ENCODE peak calls at places on chromosomes 11 and 22, in six cellular contexts. P is cardiac muscle cell, M is body of pancreas, V is esophagus squamous epithelium, B is vagina, S is SJCRH30. Y is an unnamed sample.

GRCh38 chr11:44680982-44681597 is 45.7 kb upstream of the TSPAN18 start:
- DNase-seq in P (peak), M (no peak), V (no peak), B (no peak), S (no peak), Y (peak)

GRCh38 chr22:37546436-37547248 is 13.6 kb upstream of the CDC42EP1 start:
- DNase-seq in P (peak), M (peak), V (no peak), B (no peak), S (peak), Y (no peak)

GRCh38 chr11:108616549-108616948 is 23.0 kb upstream of the EXPH5 start:
- DNase-seq in P (peak), M (no peak), V (no peak), B (no peak), S (no peak), Y (no peak)

GRCh38 chr11:44766972-44767278 is 40.2 kb downstream of the TSPAN18 start:
- DNase-seq in P (peak), M (no peak), V (no peak), B (no peak), S (peak), Y (no peak)

GRCh38 chr11:11898648-11899047 is 56.9 kb downstream of the USP47 start:
- DNase-seq in P (no peak), M (no peak), V (no peak), B (no peak), S (no peak), Y (no peak)

GRCh38 chr11:61883947-61884346 is 7.4 kb downstream of the FADS3 start:
- DNase-seq in P (no peak), M (no peak), V (no peak), B (no peak), S (no peak), Y (no peak)

GRCh38 chr11:13963169-13963948 is 836 bp downstream of the SPON1 start:
- DNase-seq in P (peak), M (no peak), V (no peak), B (peak), S (no peak), Y (peak)

GRCh38 chr11:35282226-35282882 is 137.0 kb downstream of the SLC1A2 start:
- DNase-seq in P (peak), M (no peak), V (no peak), B (no peak), S (no peak), Y (no peak)

GRCh38 chr11:113286509-113287497 is 27.6 kb upstream of the TTC12 start:
- DNase-seq in P (peak), M (no peak), V (no peak), B (peak), S (peak), Y (no peak)

GRCh38 chr22:24392218-24392931 is 35.0 kb upstream of the ADORA2A start:
- DNase-seq in P (no peak), M (no peak), V (no peak), B (no peak), S (no peak), Y (no peak)

GRCh38 chr11:127994736-127995135 is 592.6 kb downstream of the ETS1 start:
- DNase-seq in P (peak), M (no peak), V (no peak), B (no peak), S (no peak), Y (no peak)

GRCh38 chr22:27937453-27937852 is 18.4 kb upstream of the PITPNB start:
- DNase-seq in P (peak), M (no peak), V (no peak), B (no peak), S (no peak), Y (no peak)

GRCh38 chr11:96607890-96608558 is 218.2 kb downstream of the JRKL start:
- DNase-seq in P (peak), M (no peak), V (no peak), B (no peak), S (no peak), Y (no peak)

GRCh38 chr11:83671295-83671694 is 385.1 kb upstream of the CCDC90B start:
- DNase-seq in P (no peak), M (no peak), V (no peak), B (no peak), S (no peak), Y (no peak)

GRCh38 chr22:31230871-31231621 is 18.9 kb downstream of the LIMK2 start:
- DNase-seq in P (peak), M (peak), V (no peak), B (no peak), S (peak), Y (peak)

GRCh38 chr22:31230155-31230870 is 18.2 kb downstream of the LIMK2 start:
- DNase-seq in P (peak), M (no peak), V (no peak), B (no peak), S (no peak), Y (no peak)

GRCh38 chr22:31228425-31228824 is 16.3 kb downstream of the LIMK2 start:
- DNase-seq in P (no peak), M (no peak), V (no peak), B (no peak), S (peak), Y (no peak)

GRCh38 chr22:31227186-31227585 is 15.1 kb downstream of the LIMK2 start:
- DNase-seq in P (peak), M (no peak), V (no peak), B (no peak), S (no peak), Y (no peak)

GRCh38 chr22:31229402-31230140 is 17.5 kb downstream of the LIMK2 start:
- DNase-seq in P (peak), M (peak), V (no peak), B (no peak), S (no peak), Y (no peak)
- H3K4me3 ChIP-seq in P (no peak), M (no peak), V (no peak), B (no peak), S (no peak), Y (no peak)

GRCh38 chr11:27663294-27663693 is 37.0 kb downstream of the BDNF start:
- DNase-seq in P (peak), M (no peak), V (no peak), B (no peak), S (no peak), Y (no peak)
- H3K27ac ChIP-seq in P (no peak), M (no peak), V (no peak), B (no peak), S (no peak), Y (no peak)

GRCh38 chr11:64642418-64642735 is 51.4 kb downstream of the SLC22A12 start:
- DNase-seq in P (no peak), M (no peak), V (no peak), B (no peak), S (no peak), Y (no peak)

GRCh38 chr11:64644348-64645242 is 53.6 kb downstream of the SLC22A12 start:
- DNase-seq in P (peak), M (no peak), V (no peak), B (no peak), S (peak), Y (no peak)

GRCh38 chr11:64643927-64644326 is 52.9 kb downstream of the SLC22A12 start:
- DNase-seq in P (no peak), M (no peak), V (no peak), B (no peak), S (no peak), Y (no peak)

GRCh38 chr11:64642876-64643257 is 51.8 kb downstream of the SLC22A12 start:
- DNase-seq in P (no peak), M (no peak), V (no peak), B (no peak), S (no peak), Y (no peak)

GRCh38 chr11:64643258-64643881 is 52.4 kb downstream of the SLC22A12 start:
- DNase-seq in P (peak), M (peak), V (no peak), B (no peak), S (no peak), Y (no peak)
- H3K4me3 ChIP-seq in P (peak), M (no peak), V (no peak), B (peak), S (no peak), Y (no peak)

GRCh38 chr11:93478841-93479240 is 64.3 kb downstream of the SMCO4 start:
- DNase-seq in P (no peak), M (no peak), V (no peak), B (no peak), S (no peak), Y (no peak)

GRCh38 chr11:93481696-93482095 is 61.5 kb downstream of the SMCO4 start:
- DNase-seq in P (no peak), M (no peak), V (no peak), B (no peak), S (no peak), Y (no peak)

GRCh38 chr11:93480756-93481155 is 62.4 kb downstream of the SMCO4 start:
- DNase-seq in P (no peak), M (no peak), V (no peak), B (no peak), S (no peak), Y (no peak)

GRCh38 chr11:93484716-93485115 is 58.5 kb downstream of the SMCO4 start:
- DNase-seq in P (peak), M (no peak), V (no peak), B (no peak), S (peak), Y (no peak)

GRCh38 chr11:93481279-93481678 is 61.9 kb downstream of the SMCO4 start:
- DNase-seq in P (no peak), M (no peak), V (no peak), B (no peak), S (no peak), Y (no peak)
- H3K27ac ChIP-seq in P (no peak), M (no peak), V (peak), B (no peak), S (no peak), Y (no peak)

GRCh38 chr22:39471421-39472141 is 14.8 kb downstream of the MGAT3 start:
- DNase-seq in P (peak), M (no peak), V (no peak), B (no peak), S (no peak), Y (no peak)
- H3K4me3 ChIP-seq in P (no peak), M (no peak), V (no peak), B (no peak), S (no peak), Y (no peak)

GRCh38 chr11:71327156-71328085 is 75.0 kb upstream of the SHANK2 start:
- DNase-seq in P (no peak), M (no peak), V (no peak), B (no peak), S (no peak), Y (no peak)
- H3K27ac ChIP-seq in P (no peak), M (no peak), V (no peak), B (no peak), S (no peak), Y (no peak)

DNA sequence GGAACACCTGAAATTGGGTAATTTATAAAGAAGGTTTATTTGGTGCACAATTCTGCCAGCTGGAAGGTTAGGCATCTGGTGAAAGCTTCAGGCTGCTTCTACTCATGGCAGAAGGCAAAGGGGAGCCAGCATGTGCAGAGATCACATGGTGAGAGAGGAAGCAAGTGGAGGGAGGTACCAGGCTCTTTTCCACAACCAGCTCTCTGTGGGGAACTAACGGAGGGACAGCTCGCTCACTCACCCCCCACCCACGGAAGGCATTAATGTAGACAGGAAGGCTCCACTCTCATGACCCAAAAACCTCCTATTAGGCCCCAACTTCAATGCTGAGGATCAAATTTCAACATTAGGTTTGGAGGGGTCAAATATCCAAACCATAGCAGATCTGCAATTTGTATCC is 75.6 kb upstream of the ARHGAP32 start:
- DNase-seq in P (no peak), M (no peak), V (no peak), B (no peak), S (peak), Y (no peak)
- H3K4me3 ChIP-seq in P (no peak), M (no peak), V (no peak), B (no peak), S (peak), Y (no peak)

DNA sequence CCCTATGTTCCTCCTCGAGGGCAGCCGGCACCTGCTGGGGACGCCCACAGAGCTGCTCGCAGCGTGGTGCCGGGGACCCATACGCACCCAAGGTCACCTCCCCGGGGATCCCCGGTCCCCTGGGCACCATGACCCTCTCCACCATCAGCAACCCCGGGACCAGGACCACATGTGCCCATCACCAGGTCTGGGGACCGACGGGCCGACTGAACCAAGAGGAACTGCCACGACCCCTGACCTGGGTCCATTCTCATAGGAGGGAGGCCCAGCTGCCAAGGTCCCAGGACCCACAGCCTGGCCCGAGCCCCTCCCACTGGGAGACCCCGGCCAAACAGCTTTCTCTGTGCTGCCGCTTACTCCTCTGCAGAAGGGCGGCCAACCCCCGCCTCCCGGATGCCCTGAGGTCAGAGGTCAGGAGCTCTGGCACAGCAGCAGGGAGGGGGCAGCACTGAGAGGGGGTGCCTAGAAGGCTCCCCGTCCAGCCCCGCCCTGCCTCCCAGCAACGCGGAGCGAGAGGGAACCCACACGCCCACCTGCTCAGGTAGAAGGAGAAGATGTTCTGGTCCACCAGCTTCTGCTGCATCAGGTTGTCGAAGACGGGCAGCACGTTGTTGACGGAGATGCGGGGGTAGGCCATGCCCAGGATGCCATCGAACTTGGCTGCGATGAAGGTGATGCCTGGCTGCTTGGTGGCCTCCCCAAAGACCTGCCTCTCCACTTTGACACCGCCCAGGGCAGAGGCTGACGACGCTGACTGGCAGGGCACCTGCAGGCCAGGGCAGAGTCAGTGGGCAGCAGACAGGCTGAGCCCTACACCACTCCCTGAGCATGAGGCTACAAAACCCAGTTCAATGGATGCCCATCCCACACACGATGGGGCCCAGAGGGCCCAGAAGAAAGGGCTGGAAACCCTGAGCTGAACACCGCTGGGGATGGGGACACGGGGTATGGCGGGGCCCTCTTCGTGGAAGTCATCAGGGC is 6.6 kb downstream of the CTSD start:
- DNase-seq in P (no peak), M (no peak), V (no peak), B (no peak), S (no peak), Y (no peak)
- H3K27ac ChIP-seq in P (no peak), M (no peak), V (no peak), B (peak), S (no peak), Y (peak)

Y was measured in CD4-positive, alpha-beta memory T cell.